ENCODE peak calls at places on chromosomes 2 and 18, in eight cellular contexts. C, G, Q, T, H, F, K and L are unnamed samples.
A peak's percentile ranks its signal among the peaks of the same experiment; 100 is the strongest.

GRCh38 chr18:10973579-10974260 is 175.6 kb downstream of the PIEZO2 start:
- DNase-seq in C (no peak), T (no peak), F (no peak), Q (no peak), K (no peak), G (peak; percentile 51), H (no peak), L (no peak)

GRCh38 chr2:62196278-62196901 is 475 bp downstream of the B3GNT2 start:
- DNase-seq in G (peak; percentile 53), F (peak; percentile 45), C (peak; percentile 75), Q (no peak), T (peak; percentile 72), K (no peak), H (peak; percentile 83), L (peak; percentile 58)

GRCh38 chr2:240225116-240225515 is 84.7 kb upstream of the OTOS start:
- DNase-seq in H (no peak), T (no peak), K (no peak), F (no peak), C (no peak), G (no peak), Q (no peak), L (no peak)

GRCh38 chr2:12504443-12504842 is 212.3 kb upstream of the TRIB2 start:
- DNase-seq in K (no peak), H (no peak), C (no peak), F (no peak), T (no peak), Q (peak; percentile 55), G (no peak), L (no peak)

GRCh38 chr2:204024503-204024902 is 87.9 kb downstream of the ICOS start:
- DNase-seq in T (no peak), C (peak; percentile 63), F (peak; percentile 33), G (no peak), Q (no peak), K (peak; percentile 50), H (no peak), L (peak; percentile 23)

GRCh38 chr2:230933521-230934180 is 8.6 kb upstream of the GPR55 start:
- DNase-seq in H (peak; percentile 27), G (no peak), T (no peak), F (no peak), Q (no peak), C (no peak), K (no peak), L (no peak)

GRCh38 chr18:7817596-7817995 is 250.5 kb downstream of the PTPRM start:
- DNase-seq in T (no peak), K (no peak), G (no peak), Q (no peak), F (no peak), H (no peak), C (peak; percentile 31), L (no peak)

GRCh38 chr18:49814147-49814499 is 790 bp upstream of the ACAA2 start:
- DNase-seq in F (peak; percentile 23), G (peak; percentile 63), C (peak; percentile 81), H (no peak), K (peak; percentile 85), T (peak; percentile 79), Q (no peak), L (peak; percentile 84)

GRCh38 chr2:36748166-36748565 is 51.7 kb downstream of the VIT start:
- DNase-seq in Q (no peak), K (no peak), H (no peak), T (no peak), G (no peak), F (no peak), C (no peak), L (no peak)

GRCh38 chr2:240818543-240819403 is 1.2 kb downstream of the KIF1A start:
- DNase-seq in Q (no peak), H (no peak), K (peak; percentile 79), T (peak; percentile 39), G (peak; percentile 64), C (peak; percentile 38), F (no peak), L (no peak)

GRCh38 chr2:130183500-130184373 is 1.7 kb downstream of the MZT2B start:
- DNase-seq in T (no peak), F (peak; percentile 32), G (no peak), K (peak; percentile 60), H (no peak), Q (no peak), C (peak; percentile 54), L (peak; percentile 60)

GRCh38 chr2:207269021-207269420 is 103.3 kb upstream of the KLF7 start:
- DNase-seq in G (no peak), F (no peak), H (no peak), Q (no peak), T (no peak), C (no peak), K (no peak), L (no peak)

GRCh38 chr2:234839285-234839684 is 112.5 kb upstream of the SH3BP4 start:
- DNase-seq in Q (no peak), T (no peak), G (no peak), H (no peak), K (no peak), C (no peak), F (peak; percentile 64), L (no peak)

GRCh38 chr18:46536215-46536874 is 120.7 kb downstream of the LOXHD1 start:
- DNase-seq in H (no peak), T (no peak), F (no peak), G (peak; percentile 67), K (no peak), C (no peak), Q (no peak), L (no peak)

GRCh38 chr2:71505086-71505769 is 51.9 kb downstream of the DYSF start:
- DNase-seq in H (no peak), G (no peak), K (no peak), C (peak; percentile 26), F (no peak), Q (no peak), T (peak; percentile 70), L (no peak)

GRCh38 chr2:131552886-131553285 is 25.2 kb downstream of the CCDC74A start:
- DNase-seq in C (no peak), T (no peak), F (no peak), H (no peak), Q (no peak), K (no peak), G (no peak), L (no peak)

GRCh38 chr2:113135354-113135753 is 8.0 kb downstream of the IL1RN start:
- DNase-seq in C (no peak), T (no peak), H (no peak), G (no peak), Q (no peak), K (no peak), F (no peak), L (no peak)

GRCh38 chr2:113136828-113137775 is 9.7 kb downstream of the IL1RN start:
- DNase-seq in Q (no peak), G (no peak), T (no peak), C (peak; percentile 73), H (no peak), K (peak; percentile 63), F (peak; percentile 59), L (peak; percentile 66)

GRCh38 chr2:113141451-113141850 is 14.1 kb downstream of the IL1RN start:
- DNase-seq in G (no peak), K (no peak), C (no peak), H (no peak), Q (no peak), T (no peak), F (no peak), L (no peak)

GRCh38 chr2:113138428-113139322 is 11.3 kb downstream of the IL1RN start:
- DNase-seq in T (no peak), K (peak; percentile 73), F (peak; percentile 76), H (no peak), C (peak; percentile 87), G (no peak), Q (peak; percentile 64), L (peak; percentile 79)

GRCh38 chr2:113137827-113138226 is 10.4 kb downstream of the IL1RN start:
- DNase-seq in G (no peak), K (no peak), H (no peak), T (no peak), Q (no peak), C (no peak), F (no peak), L (no peak)
- H3K27ac ChIP-seq in G (no peak overlapping the region), K (no peak overlapping the region), H (no peak overlapping the region), T (no peak overlapping the region), Q (no peak overlapping the region), C (no peak overlapping the region), F (no peak overlapping the region), L (peak overlapping the region; percentile 46)

GRCh38 chr18:13613099-13613498 is 113.3 kb downstream of the FAM210A start:
- DNase-seq in G (no peak), H (no peak), F (no peak), T (no peak), K (no peak), Q (no peak), C (no peak), L (no peak)

GRCh38 chr18:13615432-13615861 is 110.9 kb downstream of the FAM210A start:
- DNase-seq in H (no peak), T (no peak), F (no peak), Q (no peak), C (no peak), K (no peak), G (no peak), L (no peak)

GRCh38 chr18:13614701-13615288 is 111.6 kb downstream of the FAM210A start:
- DNase-seq in F (no peak), C (no peak), G (no peak), K (no peak), H (no peak), T (peak; percentile 62), Q (no peak), L (no peak)

GRCh38 chr18:13613591-13614317 is 112.6 kb downstream of the FAM210A start:
- DNase-seq in T (no peak), F (no peak), Q (no peak), G (no peak), C (no peak), H (no peak), K (no peak), L (peak; percentile 49)

GRCh38 chr18:13614318-13614643 is 112.1 kb downstream of the FAM210A start:
- DNase-seq in C (no peak), T (no peak), G (no peak), Q (no peak), F (no peak), K (no peak), H (no peak), L (no peak)
- H3K4me3 ChIP-seq in C (no peak overlapping the region), T (no peak overlapping the region), G (peak overlapping the region; percentile 70), Q (peak overlapping the region; percentile 73), F (no peak overlapping the region), K (no peak overlapping the region), H (no peak overlapping the region), L (no peak overlapping the region)

GRCh38 chr18:72329533-72329932 is 214.6 kb downstream of the CBLN2 start:
- DNase-seq in C (no peak), T (no peak), H (no peak), F (no peak), K (no peak), Q (no peak), G (no peak), L (no peak)
- TF ChIP-seq CTCF in C (no peak), T (no peak), H (no peak), F (no peak), K (no peak), Q (no peak), G (no peak), L (no peak)

GRCh38 chr2:83517727-83518368 is 941.2 kb downstream of the SUCLG1 start:
- DNase-seq in G (no peak), F (no peak), H (no peak), K (no peak), Q (no peak), T (no peak), C (no peak), L (no peak)

DNA sequence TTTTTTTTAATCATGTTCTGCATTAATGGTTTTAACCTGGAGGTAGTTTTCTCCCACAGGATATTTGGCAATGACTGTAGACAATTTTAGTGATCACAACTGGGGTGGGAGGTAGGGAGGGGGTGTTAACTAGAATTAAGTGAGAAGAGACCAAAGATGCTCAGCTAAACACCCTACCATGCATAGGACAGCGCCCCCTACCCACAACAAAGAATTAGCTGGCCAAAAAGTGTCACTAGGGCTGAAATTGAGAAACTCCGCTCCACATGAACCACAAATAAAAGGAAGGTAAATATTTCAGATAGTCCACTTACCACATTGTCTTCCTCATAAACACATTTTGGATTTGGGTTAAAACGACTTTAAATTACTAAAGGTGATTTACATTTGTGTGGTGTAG is 942.6 kb downstream of the SUCLG1 start:
- DNase-seq in H (no peak), T (no peak), G (no peak), Q (no peak), C (no peak), K (no peak), F (no peak), L (no peak)
- H3K27ac ChIP-seq in H (no peak overlapping the region), T (no peak overlapping the region), G (no peak overlapping the region), Q (no peak overlapping the region), C (no peak overlapping the region), K (no peak overlapping the region), F (no peak overlapping the region), L (no peak overlapping the region)